ENCODE peak calls at places on chromosomes 11 and 22, in nine cellular contexts. X is EL; S is neural progenitor cell; T is AG09319; O is GM03348; J is cardiac muscle cell; K is colonic mucosa; G is stimulated activated CD4-positive, alpha-beta T cell treated with anti-CD3 and anti-CD28 coated beads, Interleukin-2, amount 100 ng/mL, for 48 hours; R is activated CD8-positive, alpha-beta memory T cell treated with anti-CD3 and anti-CD28 coated beads for 48 hours. L is an unnamed sample.

GRCh38 chr11:79040348-79040747 is 400.5 kb downstream of the TENM4 start:
- DNase-seq in T (no peak), J (peak), S (no peak), G (no peak), R (no peak), K (no peak), X (no peak), O (no peak), L (no peak)

GRCh38 chr11:84747871-84748270 is 879.3 kb downstream of the DLG2 start:
- DNase-seq in G (no peak), J (no peak), S (no peak), K (no peak), T (no peak), X (no peak), O (no peak), R (no peak), L (no peak)

GRCh38 chr11:96019810-96020747 is 96.2 kb upstream of the MTMR2 start:
- DNase-seq in G (no peak), S (no peak), O (no peak), X (no peak), J (no peak), T (no peak), K (no peak), R (no peak), L (no peak)

GRCh38 chr11:907668-908067 is 2.9 kb downstream of the CHID1 start:
- DNase-seq in K (no peak), X (no peak), G (no peak), J (no peak), O (no peak), S (no peak), T (no peak), R (no peak), L (no peak)

GRCh38 chr11:112810951-112811350 is 150.3 kb upstream of the NCAM1 start:
- DNase-seq in S (no peak), J (no peak), O (no peak), T (no peak), K (no peak), X (no peak), G (no peak), R (no peak), L (no peak)

GRCh38 chr11:82732734-82733443 is 775 bp downstream of the FAM181B start:
- DNase-seq in G (no peak), X (no peak), T (no peak), K (no peak), J (no peak), O (peak), R (no peak), S (peak), L (no peak)

GRCh38 chr11:133833101-133833898 is 12.0 kb downstream of the SPATA19 start:
- DNase-seq in J (no peak), S (no peak), K (no peak), G (no peak), R (no peak), O (no peak), X (no peak), T (no peak), L (no peak)

GRCh38 chr11:134701564-134702165 is 289.6 kb upstream of the B3GAT1 start:
- DNase-seq in G (no peak), S (no peak), J (no peak), R (no peak), O (no peak), X (no peak), T (no peak), K (no peak), L (no peak)

GRCh38 chr22:44357962-44358553 is 45.3 kb upstream of the SHISAL1 start:
- DNase-seq in J (peak), R (no peak), O (no peak), K (no peak), T (no peak), X (no peak), S (peak), G (no peak), L (peak)

GRCh38 chr11:10770626-10771254 is 19.7 kb downstream of the CTR9 start:
- DNase-seq in R (no peak), G (no peak), T (peak), X (peak), O (peak), S (peak), J (peak), K (peak), L (peak)

GRCh38 chr11:64357446-64357845 is 1.5 kb upstream of the RPS6KA4 start:
- DNase-seq in G (no peak), O (no peak), S (no peak), X (no peak), J (no peak), T (no peak), K (no peak), R (no peak), L (no peak)

GRCh38 chr11:131750692-131751091 is 380.3 kb downstream of the NTM start:
- DNase-seq in K (no peak), O (no peak), R (no peak), S (no peak), J (no peak), G (no peak), X (no peak), T (no peak), L (no peak)

GRCh38 chr11:67418476-67419281 is 3.2 kb downstream of the CARNS1 start:
- DNase-seq in X (no peak), J (no peak), G (no peak), R (no peak), T (no peak), O (no peak), K (no peak), S (no peak), L (no peak)

GRCh38 chr11:14463623-14464022 is 36.0 kb downstream of the COPB1 start:
- DNase-seq in R (no peak), T (no peak), G (no peak), K (no peak), O (no peak), X (no peak), S (no peak), J (no peak), L (no peak)

GRCh38 chr22:50571264-50572175 is 6.7 kb downstream of the CPT1B start:
- DNase-seq in O (no peak), J (no peak), G (no peak), T (no peak), S (no peak), X (no peak), R (no peak), K (no peak), L (no peak)

GRCh38 chr11:75338516-75339218 is 12.8 kb downstream of the ARRB1 start:
- DNase-seq in K (no peak), O (peak), X (peak), G (no peak), S (no peak), T (no peak), R (no peak), J (peak), L (no peak)

GRCh38 chr11:118047749-118048148 is 29.1 kb upstream of the TMPRSS4 start:
- DNase-seq in O (no peak), X (no peak), T (no peak), S (no peak), K (no peak), G (no peak), J (no peak), R (no peak), L (no peak)

GRCh38 chr11:114134870-114135269 is 75.4 kb downstream of the ZBTB16 start:
- DNase-seq in X (peak), O (peak), J (peak), G (no peak), S (no peak), T (no peak), R (no peak), K (no peak), L (peak)

GRCh38 chr22:42769574-42770447 is 49.1 kb upstream of the A4GALT start:
- DNase-seq in S (peak), J (peak), O (peak), X (peak), T (peak), G (no peak), R (no peak), K (peak), L (peak)

GRCh38 chr11:16081756-16082531 is 274.4 kb downstream of the SOX6 start:
- DNase-seq in R (no peak), G (no peak), O (no peak), K (no peak), J (no peak), S (peak), T (no peak), X (no peak), L (no peak)

GRCh38 chr11:132111781-132112380 is 741.5 kb downstream of the NTM start:
- DNase-seq in J (peak), G (no peak), X (peak), S (no peak), K (no peak), O (peak), T (peak), R (no peak), L (peak)

GRCh38 chr22:42743501-42743991 is 22.9 kb upstream of the A4GALT start:
- DNase-seq in K (peak), R (no peak), T (peak), S (peak), G (no peak), O (peak), X (peak), J (peak), L (no peak)

GRCh38 chr22:38292694-38293093 is 19.9 kb upstream of the TMEM184B start:
- DNase-seq in S (no peak), O (no peak), G (no peak), K (no peak), J (peak), X (no peak), T (no peak), R (no peak), L (no peak)

GRCh38 chr22:45344339-45344738 is 34.6 kb downstream of the FAM118A start:
- DNase-seq in O (no peak), K (no peak), S (peak), G (no peak), J (peak), R (no peak), X (no peak), T (no peak), L (no peak)

GRCh38 chr22:24466831-24467249 is 28.3 kb upstream of the UPB1 start:
- DNase-seq in T (no peak), K (no peak), S (peak), G (no peak), J (peak), O (peak), X (peak), R (no peak), L (peak)

L was measured in astrocyte of the cerebellum.